ENCODE peak calls at places on chromosome 1, in nine cellular contexts. P, A, M, F, S, V, X, Q and W are unnamed samples.

GRCh38 chr1:224380003-224380402 is 23.3 kb downstream of the CNIH4 start:
- DNase-seq in P (no peak), S (peak; percentile 3), A (no peak), M (no peak), V (no peak), X (no peak), Q (no peak), F (peak; percentile 57), W (no peak)

GRCh38 chr1:85109475-85109874 is 61.2 kb upstream of the MCOLN3 start:
- DNase-seq in M (peak; percentile 66), P (peak; percentile 76), S (peak; percentile 20), Q (peak; percentile 74), A (peak; percentile 71), F (peak; percentile 62), X (peak; percentile 47), V (peak; percentile 65), W (peak; percentile 67)

GRCh38 chr1:215376544-215377264 is 190.4 kb upstream of the KCTD3 start:
- DNase-seq in V (peak; percentile 35), F (no peak), X (no peak), P (peak; percentile 89), M (no peak), S (no peak), A (no peak), Q (no peak), W (no peak)

GRCh38 chr1:43525995-43526394 is 4.7 kb upstream of the PTPRF start:
- DNase-seq in A (no peak), S (no peak), V (peak; percentile 47), M (peak; percentile 76), X (no peak), P (peak; percentile 76), F (no peak), Q (peak; percentile 20), W (no peak)

GRCh38 chr1:211843507-211844298 is 13.1 kb upstream of the LPGAT1 start:
- DNase-seq in P (no peak), F (no peak), X (no peak), A (no peak), V (no peak), M (no peak), S (no peak), Q (no peak), W (no peak)

GRCh38 chr1:238898856-238899255 is 487.5 kb upstream of the CHRM3 start:
- DNase-seq in A (no peak), P (no peak), S (no peak), V (peak; percentile 24), X (no peak), F (no peak), M (no peak), Q (no peak), W (no peak)

GRCh38 chr1:152926091-152926490 is 17.7 kb downstream of the IVL start:
- DNase-seq in Q (peak; percentile 46), F (no peak), M (no peak), V (peak; percentile 30), P (peak; percentile 62), S (no peak), X (no peak), A (no peak), W (no peak)

GRCh38 chr1:41382531-41383090 is 21.4 kb downstream of the FOXO6 start:
- DNase-seq in P (peak; percentile 47), Q (peak; percentile 52), M (peak; percentile 45), S (no peak), V (no peak), X (peak; percentile 73), A (no peak), F (no peak), W (peak; percentile 71)

GRCh38 chr1:2229921-2230700 is 2.0 kb downstream of the SKI start:
- DNase-seq in S (no peak), P (peak; percentile 36), M (no peak), A (no peak), Q (peak; percentile 66), X (peak; percentile 74), F (no peak), V (no peak), W (no peak)

GRCh38 chr1:226457307-226457712 is 49.4 kb upstream of the PARP1 start:
- DNase-seq in F (peak; percentile 72), V (no peak), X (no peak), S (peak; percentile 20), P (no peak), Q (no peak), A (no peak), M (no peak), W (no peak)

GRCh38 chr1:203276916-203277535 is 28.3 kb upstream of the BTG2 start:
- DNase-seq in S (no peak), X (peak; percentile 66), Q (no peak), V (no peak), P (no peak), M (no peak), A (no peak), F (no peak), W (no peak)